ENCODE peak calls at places on chromosomes 2 and 18, in six cellular contexts. One of them, this sample, is unnamed.

GRCh38 chr2:149029312-149029965 is 9.1 kb upstream of the LYPD6B start:
- DNase-seq in right cardiac atrium: no peak
- DNase-seq in endothelial cell: no peak
- DNase-seq in Kasumi-1: no peak
- DNase-seq in ureter: no peak
- DNase-seq in left colon: no peak
- DNase-seq in this sample: no peak

GRCh38 chr2:74982581-74982980 is 24.1 kb downstream of the POLE4 start:
- DNase-seq in right cardiac atrium: no peak
- DNase-seq in ureter: no peak
- DNase-seq in endothelial cell: no peak
- DNase-seq in left colon: no peak
- DNase-seq in Kasumi-1: no peak
- DNase-seq in this sample: no peak

GRCh38 chr2:38233231-38233983 is 143.7 kb downstream of the ATL2 start:
- DNase-seq in ureter: no peak
- DNase-seq in endothelial cell: no peak
- DNase-seq in right cardiac atrium: no peak
- DNase-seq in Kasumi-1: no peak
- DNase-seq in left colon: no peak
- DNase-seq in this sample: no peak

GRCh38 chr2:199379251-199379650 is 78.5 kb downstream of the SATB2 start:
- DNase-seq in endothelial cell: no peak
- DNase-seq in right cardiac atrium: no peak
- DNase-seq in left colon: no peak
- DNase-seq in Kasumi-1: no peak
- DNase-seq in ureter: no peak
- DNase-seq in this sample: no peak

GRCh38 chr18:33578371-33579146 is 540 bp downstream of the ASXL3 start:
- DNase-seq in endothelial cell: peak
- DNase-seq in left colon: peak
- DNase-seq in Kasumi-1: no peak
- DNase-seq in ureter: no peak
- DNase-seq in right cardiac atrium: peak
- DNase-seq in this sample: peak

GRCh38 chr2:186709529-186710455 is 15.9 kb downstream of the FAM171B start:
- DNase-seq in left colon: no peak
- DNase-seq in right cardiac atrium: no peak
- DNase-seq in Kasumi-1: no peak
- DNase-seq in endothelial cell: no peak
- DNase-seq in ureter: no peak
- DNase-seq in this sample: no peak

GRCh38 chr2:41967426-41968181 is 80.2 kb upstream of the PKDCC start:
- DNase-seq in ureter: peak
- DNase-seq in left colon: peak
- DNase-seq in endothelial cell: no peak
- DNase-seq in Kasumi-1: no peak
- DNase-seq in right cardiac atrium: peak
- DNase-seq in this sample: peak

GRCh38 chr2:84924173-84925106 is 19.0 kb downstream of the TMSB10 start:
- DNase-seq in right cardiac atrium: peak
- DNase-seq in endothelial cell: peak
- DNase-seq in Kasumi-1: no peak
- DNase-seq in left colon: no peak
- DNase-seq in ureter: no peak
- DNase-seq in this sample: peak

GRCh38 chr18:9901377-9901776 is 12.4 kb upstream of the VAPA start:
- DNase-seq in Kasumi-1: no peak
- DNase-seq in endothelial cell: no peak
- DNase-seq in ureter: no peak
- DNase-seq in left colon: no peak
- DNase-seq in right cardiac atrium: no peak
- DNase-seq in this sample: no peak

GRCh38 chr2:9207641-9208301 is 1.2 kb downstream of the ASAP2 start:
- DNase-seq in right cardiac atrium: no peak
- DNase-seq in endothelial cell: no peak
- DNase-seq in Kasumi-1: no peak
- DNase-seq in ureter: no peak
- DNase-seq in left colon: peak
- DNase-seq in this sample: peak

GRCh38 chr2:232888099-232888836 is 18.2 kb downstream of the SNORC start:
- DNase-seq in ureter: no peak
- DNase-seq in endothelial cell: no peak
- DNase-seq in right cardiac atrium: no peak
- DNase-seq in Kasumi-1: no peak
- DNase-seq in left colon: no peak
- DNase-seq in this sample: no peak

GRCh38 chr2:80351229-80351628 is 46.7 kb upstream of the LRRTM1 start:
- DNase-seq in left colon: no peak
- DNase-seq in Kasumi-1: no peak
- DNase-seq in ureter: no peak
- DNase-seq in right cardiac atrium: no peak
- DNase-seq in endothelial cell: no peak
- DNase-seq in this sample: no peak

GRCh38 chr2:167843203-167843602 is 404.2 kb downstream of the STK39 start:
- DNase-seq in right cardiac atrium: no peak
- DNase-seq in ureter: no peak
- DNase-seq in endothelial cell: no peak
- DNase-seq in left colon: no peak
- DNase-seq in Kasumi-1: no peak
- DNase-seq in this sample: no peak

GRCh38 chr2:158099716-158100115 is 2.0 kb upstream of the UPP2 start:
- DNase-seq in Kasumi-1: no peak
- DNase-seq in left colon: no peak
- DNase-seq in right cardiac atrium: no peak
- DNase-seq in ureter: no peak
- DNase-seq in endothelial cell: no peak
- DNase-seq in this sample: no peak

GRCh38 chr2:165594231-165594934 is 124.9 kb downstream of the CSRNP3 start:
- DNase-seq in right cardiac atrium: no peak
- DNase-seq in endothelial cell: no peak
- DNase-seq in left colon: no peak
- DNase-seq in Kasumi-1: no peak
- DNase-seq in ureter: no peak
- DNase-seq in this sample: no peak

GRCh38 chr2:120596191-120596781 is 139.4 kb upstream of the GLI2 start:
- DNase-seq in Kasumi-1: no peak
- DNase-seq in endothelial cell: no peak
- DNase-seq in ureter: no peak
- DNase-seq in left colon: no peak
- DNase-seq in right cardiac atrium: peak
- DNase-seq in this sample: peak

GRCh38 chr2:10977003-10977402 is 65.3 kb downstream of the KCNF1 start:
- DNase-seq in endothelial cell: no peak
- DNase-seq in ureter: no peak
- DNase-seq in Kasumi-1: no peak
- DNase-seq in left colon: no peak
- DNase-seq in right cardiac atrium: no peak
- DNase-seq in this sample: no peak

GRCh38 chr2:212186166-212186565 is 352.4 kb downstream of the ERBB4 start:
- DNase-seq in endothelial cell: no peak
- DNase-seq in Kasumi-1: no peak
- DNase-seq in right cardiac atrium: no peak
- DNase-seq in left colon: no peak
- DNase-seq in ureter: no peak
- DNase-seq in this sample: no peak

GRCh38 chr18:10412933-10413332 is 41.5 kb upstream of the APCDD1 start:
- DNase-seq in endothelial cell: no peak
- DNase-seq in right cardiac atrium: no peak
- DNase-seq in ureter: no peak
- DNase-seq in left colon: no peak
- DNase-seq in Kasumi-1: no peak
- DNase-seq in this sample: no peak

GRCh38 chr2:21803550-21803949 is 679.8 kb downstream of the TDRD15 start:
- DNase-seq in left colon: no peak
- DNase-seq in endothelial cell: no peak
- DNase-seq in ureter: no peak
- DNase-seq in Kasumi-1: no peak
- DNase-seq in right cardiac atrium: no peak
- DNase-seq in this sample: no peak

GRCh38 chr2:27125104-27125503 is 1.5 kb downstream of the ABHD1 start:
- DNase-seq in endothelial cell: no peak
- DNase-seq in ureter: no peak
- DNase-seq in left colon: no peak
- DNase-seq in Kasumi-1: no peak
- DNase-seq in right cardiac atrium: no peak
- DNase-seq in this sample: no peak

GRCh38 chr2:84686783-84687442 is 170.6 kb downstream of the DNAH6 start:
- DNase-seq in ureter: no peak
- DNase-seq in Kasumi-1: no peak
- DNase-seq in right cardiac atrium: no peak
- DNase-seq in left colon: peak
- DNase-seq in endothelial cell: no peak
- DNase-seq in this sample: peak

GRCh38 chr2:18445412-18446320 is 114.8 kb downstream of the RDH14 start:
- DNase-seq in endothelial cell: no peak
- DNase-seq in right cardiac atrium: no peak
- DNase-seq in left colon: no peak
- DNase-seq in Kasumi-1: no peak
- DNase-seq in ureter: no peak
- DNase-seq in this sample: no peak

GRCh38 chr2:239871481-239872435 is 153.4 kb downstream of the NDUFA10 start:
- DNase-seq in Kasumi-1: no peak
- DNase-seq in endothelial cell: no peak
- DNase-seq in ureter: peak
- DNase-seq in left colon: no peak
- DNase-seq in right cardiac atrium: no peak
- DNase-seq in this sample: no peak

GRCh38 chr2:109339519-109339991 is 210.6 kb downstream of the SH3RF3 start:
- DNase-seq in ureter: no peak
- DNase-seq in endothelial cell: no peak
- DNase-seq in right cardiac atrium: no peak
- DNase-seq in Kasumi-1: no peak
- DNase-seq in left colon: no peak
- DNase-seq in this sample: peak

GRCh38 chr2:9552491-9553178 is 3.0 kb downstream of the ADAM17 start:
- DNase-seq in left colon: no peak
- DNase-seq in right cardiac atrium: no peak
- DNase-seq in endothelial cell: no peak
- DNase-seq in ureter: no peak
- DNase-seq in Kasumi-1: peak
- DNase-seq in this sample: peak

GRCh38 chr18:40159141-40160017 is 1795.7 kb upstream of the PIK3C3 start:
- DNase-seq in endothelial cell: peak
- DNase-seq in left colon: no peak
- DNase-seq in ureter: no peak
- DNase-seq in right cardiac atrium: no peak
- DNase-seq in Kasumi-1: peak
- DNase-seq in this sample: peak

GRCh38 chr2:160221391-160222276 is 21.6 kb upstream of the ITGB6 start:
- DNase-seq in left colon: peak
- DNase-seq in endothelial cell: no peak
- DNase-seq in ureter: peak
- DNase-seq in right cardiac atrium: peak
- DNase-seq in Kasumi-1: no peak
- DNase-seq in this sample: peak

GRCh38 chr18:53817976-53818950 is 406.2 kb downstream of the MBD2 start:
- DNase-seq in endothelial cell: no peak
- DNase-seq in Kasumi-1: no peak
- DNase-seq in ureter: no peak
- DNase-seq in left colon: no peak
- DNase-seq in right cardiac atrium: no peak
- DNase-seq in this sample: no peak

GRCh38 chr2:234919711-234920110 is 32.1 kb upstream of the SH3BP4 start:
- DNase-seq in right cardiac atrium: no peak
- DNase-seq in Kasumi-1: no peak
- DNase-seq in ureter: no peak
- DNase-seq in endothelial cell: no peak
- DNase-seq in left colon: no peak
- DNase-seq in this sample: no peak

GRCh38 chr2:48341556-48342133 is 188.3 kb upstream of the STON1 start:
- DNase-seq in Kasumi-1: peak
- DNase-seq in endothelial cell: no peak
- DNase-seq in right cardiac atrium: no peak
- DNase-seq in left colon: no peak
- DNase-seq in ureter: no peak
- DNase-seq in this sample: no peak

GRCh38 chr2:70553334-70553583 is 367 bp downstream of the TGFA start:
- DNase-seq in Kasumi-1: no peak
- DNase-seq in right cardiac atrium: peak
- DNase-seq in ureter: peak
- DNase-seq in endothelial cell: peak
- DNase-seq in left colon: peak
- DNase-seq in this sample: no peak